ENCODE peak calls at places on chromosome 11, in four cellular contexts. I is psoas muscle, F is testis, E is body of pancreas. G is an unnamed sample.

GRCh38 chr11:96465537-96465936 is 75.7 kb downstream of the JRKL start:
- DNase-seq in I (no peak), E (no peak), F (no peak), G (no peak)

GRCh38 chr11:32427935-32428664 is 7.2 kb downstream of the WT1 start:
- DNase-seq in I (no peak), E (no peak), F (no peak), G (peak; percentile 80)

GRCh38 chr11:35588627-35589026 is 29.6 kb upstream of the FJX1 start:
- DNase-seq in I (no peak), E (no peak), F (no peak), G (no peak)

GRCh38 chr11:69729252-69729651 is 25.4 kb upstream of the FGF19 start:
- DNase-seq in E (no peak), I (no peak), F (no peak), G (peak; percentile 43)

GRCh38 chr11:42646959-42647358 is 664.8 kb upstream of the API5 start:
- DNase-seq in F (no peak), I (no peak), E (no peak), G (no peak)

GRCh38 chr11:47466201-47466600 is 17.3 kb upstream of the RAPSN start:
- DNase-seq in I (no peak), F (no peak), E (no peak), G (no peak)

GRCh38 chr11:65448074-65448417 is 25.4 kb downstream of the NEAT1 start:
- DNase-seq in F (no peak), E (no peak), I (no peak), G (no peak)

GRCh38 chr11:93492464-93493251 is 50.5 kb downstream of the SMCO4 start:
- DNase-seq in E (no peak), F (no peak), I (no peak), G (no peak)

GRCh38 chr11:44899959-44900358 is 50.7 kb downstream of the TP53I11 start:
- DNase-seq in E (no peak), F (peak; percentile 81), I (no peak), G (peak; percentile 90)

GRCh38 chr11:69635210-69635609 is 5.7 kb upstream of the CCND1 start:
- DNase-seq in E (no peak), F (no peak), I (no peak), G (peak; percentile 33)

GRCh38 chr11:128116447-128117240 is 470.7 kb downstream of the ETS1 start:
- DNase-seq in E (no peak), F (no peak), I (no peak), G (no peak)

GRCh38 chr11:17730137-17730536 is 4.4 kb upstream of the KCNC1 start:
- DNase-seq in I (no peak), F (no peak), E (no peak), G (no peak)

GRCh38 chr11:1055990-1056771 is 18.5 kb upstream of the MUC2 start:
- DNase-seq in I (peak; percentile 14), F (no peak), E (no peak), G (peak; percentile 38)

GRCh38 chr11:20022363-20023081 is 137.8 kb downstream of the DBX1 start:
- DNase-seq in E (peak; percentile 33), I (no peak), F (no peak), G (peak; percentile 91)

GRCh38 chr11:8253566-8253965 is 10.1 kb downstream of the LMO1 start:
- DNase-seq in E (no peak), I (no peak), F (no peak), G (no peak)

GRCh38 chr11:130162733-130163132 is 3.2 kb downstream of the ST14 start:
- DNase-seq in F (no peak), E (no peak), I (no peak), G (no peak)

GRCh38 chr11:76550781-76551180 is 106.0 kb downstream of the EMSY start:
- DNase-seq in I (no peak), E (no peak), F (no peak), G (no peak)

GRCh38 chr11:34855754-34856095 is 60.5 kb downstream of the APIP start:
- DNase-seq in E (no peak), F (no peak), I (no peak), G (peak; percentile 22)

GRCh38 chr11:35590412-35590811 is 27.8 kb upstream of the FJX1 start:
- DNase-seq in E (no peak), F (no peak), I (no peak), G (no peak)

GRCh38 chr11:61853698-61854169 is 25.6 kb downstream of the FADS2 start:
- DNase-seq in I (no peak), F (peak; percentile 79), E (no peak), G (no peak)

GRCh38 chr11:107744736-107745135 is 32.9 kb upstream of the SLN start:
- DNase-seq in E (no peak), F (no peak), I (no peak), G (no peak)

DNA sequence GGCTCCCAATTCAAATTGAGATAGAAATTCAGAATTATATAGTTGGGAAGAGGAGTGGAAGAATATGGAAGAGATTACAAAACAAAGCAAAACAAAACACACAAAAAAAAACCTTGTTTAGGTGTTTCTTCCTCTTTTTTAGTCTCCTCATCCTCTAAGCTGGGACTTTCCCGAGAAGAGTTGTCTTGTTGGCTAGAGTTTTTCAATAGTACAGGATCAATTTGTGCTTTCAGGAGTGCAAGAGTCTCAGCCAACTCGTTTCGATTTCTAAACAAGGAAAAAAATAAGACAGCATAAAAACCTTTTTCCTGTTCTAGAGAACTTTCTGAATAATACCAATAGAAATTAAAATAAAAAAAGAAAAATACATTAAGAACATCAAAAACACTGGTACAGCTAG is 87.8 kb upstream of the CLNS1A start:
- DNase-seq in E (no peak), I (no peak), F (no peak), G (no peak)
- H3K27ac ChIP-seq in E (no peak overlapping the region), I (no peak overlapping the region), F (no peak overlapping the region), G (no peak overlapping the region)

DNA sequence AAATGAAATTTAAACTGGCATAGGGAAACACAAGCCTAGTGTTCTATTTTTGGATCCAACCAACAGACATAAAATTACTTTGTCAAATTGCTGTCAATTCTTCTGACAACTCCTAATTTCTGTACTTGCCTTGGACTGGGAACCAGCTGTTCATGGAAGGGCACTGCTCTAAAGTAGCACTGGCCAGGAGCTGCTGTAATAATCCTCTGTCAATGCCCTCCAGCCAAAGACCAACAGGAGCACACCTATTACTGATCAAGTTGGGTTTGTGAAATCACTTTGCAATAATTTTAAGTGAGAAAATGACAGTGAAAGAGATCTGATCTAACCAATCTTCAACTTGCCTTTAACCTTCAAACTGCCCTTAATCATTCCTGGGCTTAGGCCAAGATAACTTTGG is 18.9 kb upstream of the TMEM123 start:
- DNase-seq in E (no peak), F (no peak), I (no peak), G (no peak)
- H3K4me1 ChIP-seq in E (peaks cover 38% of the 10 kb centered on the region), F (peaks cover 3% of the 10 kb centered on the region), I (no peaks in the 10 kb centered on the region), G (peaks cover 27% of the 10 kb centered on the region)

DNA sequence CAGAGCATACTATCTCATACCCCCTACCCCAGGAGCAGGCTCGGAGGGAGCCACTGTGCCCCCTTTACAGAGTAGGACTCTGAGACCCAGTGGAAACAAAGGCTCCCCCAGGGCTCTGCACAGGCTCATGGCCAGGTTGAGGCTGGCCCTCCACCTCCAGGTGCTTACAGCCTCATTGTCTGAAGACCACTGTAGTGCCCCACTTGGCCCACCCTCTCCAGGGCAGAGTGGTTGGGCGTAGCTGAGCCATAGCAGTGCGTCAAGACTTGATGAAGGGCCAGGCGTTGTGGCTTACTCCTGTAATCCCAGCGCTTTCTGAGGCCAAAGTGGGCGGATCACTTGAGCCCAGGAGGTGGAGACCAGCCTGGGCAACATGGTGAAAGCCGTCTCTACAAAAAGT is 1.7 kb downstream of the ANKRD13D start:
- DNase-seq in F (no peak), E (no peak), I (peak; percentile 66), G (no peak)
- H3K27ac ChIP-seq in F (no peak overlapping the region), E (no peak overlapping the region), I (no peak overlapping the region), G (no peak overlapping the region)

GRCh38 chr11:59766542-59766941 is 11.4 kb downstream of the STX3 start:
- DNase-seq in F (no peak), I (no peak), E (peak; percentile 34), G (no peak)

GRCh38 chr11:59769086-59769485 is 13.9 kb downstream of the STX3 start:
- DNase-seq in F (no peak), I (no peak), E (no peak), G (no peak)

GRCh38 chr11:59765068-59765770 is 10.0 kb downstream of the STX3 start:
- DNase-seq in I (no peak), E (no peak), F (no peak), G (no peak)

GRCh38 chr11:59769828-59770227 is 14.7 kb downstream of the STX3 start:
- DNase-seq in E (no peak), I (no peak), F (no peak), G (no peak)

DNA sequence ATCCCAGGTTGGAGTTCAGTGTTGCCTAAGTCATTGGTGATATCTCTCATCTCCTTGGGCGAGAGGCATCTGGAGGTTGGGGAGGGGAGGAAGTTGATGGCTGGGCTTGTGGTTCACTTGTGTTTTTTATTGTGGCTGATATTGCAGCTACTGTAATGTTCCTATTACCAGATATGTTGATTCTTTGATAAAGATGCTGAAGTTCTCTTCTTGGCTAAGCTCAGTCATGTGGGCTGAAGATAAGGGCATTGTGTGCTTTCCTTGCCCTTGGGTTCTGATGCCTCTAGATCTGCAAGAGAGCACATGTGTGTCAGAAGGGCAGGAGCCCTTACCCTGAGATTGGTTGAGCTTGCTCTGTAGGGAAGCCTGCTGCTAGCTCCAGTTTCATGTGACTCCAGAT is 12.0 kb downstream of the STX3 start:
- DNase-seq in F (no peak), E (no peak), I (no peak), G (no peak)
- H3K4me1 ChIP-seq in F (peaks cover 18% of the 10 kb centered on the region), E (peaks cover 41% of the 10 kb centered on the region), I (peaks cover 5% of the 10 kb centered on the region), G (peaks cover 14% of the 10 kb centered on the region)

DNA sequence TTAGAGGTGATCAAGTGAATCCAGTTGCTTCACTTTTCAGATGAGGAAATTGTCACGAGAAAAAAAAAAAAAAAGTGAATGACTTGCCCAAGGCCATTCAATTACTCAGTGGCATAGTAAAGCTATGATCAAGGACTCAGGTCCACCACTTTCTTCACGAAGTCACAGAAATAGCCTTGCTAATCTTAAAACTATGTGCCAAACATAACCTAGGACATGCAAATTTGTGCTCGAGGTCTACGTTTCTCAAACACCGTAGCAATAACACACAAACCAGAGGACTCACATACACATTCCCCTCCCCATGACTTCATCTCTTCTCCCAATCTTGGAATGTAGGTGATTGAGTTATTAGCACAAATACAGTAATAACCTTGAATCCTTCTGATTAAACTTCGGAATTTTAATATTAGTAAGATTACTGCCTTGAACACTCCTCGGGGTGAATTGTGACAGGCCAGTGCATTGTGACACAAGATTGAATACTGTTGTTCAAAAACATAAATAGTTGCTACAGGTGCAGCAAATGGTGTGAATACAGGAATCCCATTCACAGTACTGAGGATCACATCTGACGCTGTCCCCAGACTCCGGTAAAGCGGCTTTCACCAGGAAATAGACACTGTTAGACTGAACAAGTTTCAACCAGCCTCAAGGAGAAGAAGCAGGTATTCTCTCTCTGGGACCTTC is 3.8 kb downstream of the LGR4 start:
- DNase-seq in F (no peak), I (no peak), E (peak; percentile 47), G (no peak)
- H3K27ac ChIP-seq in F (peak overlapping the region; percentile 55), I (no peak overlapping the region), E (peak overlapping the region; percentile 99), G (no peak overlapping the region)

DNA sequence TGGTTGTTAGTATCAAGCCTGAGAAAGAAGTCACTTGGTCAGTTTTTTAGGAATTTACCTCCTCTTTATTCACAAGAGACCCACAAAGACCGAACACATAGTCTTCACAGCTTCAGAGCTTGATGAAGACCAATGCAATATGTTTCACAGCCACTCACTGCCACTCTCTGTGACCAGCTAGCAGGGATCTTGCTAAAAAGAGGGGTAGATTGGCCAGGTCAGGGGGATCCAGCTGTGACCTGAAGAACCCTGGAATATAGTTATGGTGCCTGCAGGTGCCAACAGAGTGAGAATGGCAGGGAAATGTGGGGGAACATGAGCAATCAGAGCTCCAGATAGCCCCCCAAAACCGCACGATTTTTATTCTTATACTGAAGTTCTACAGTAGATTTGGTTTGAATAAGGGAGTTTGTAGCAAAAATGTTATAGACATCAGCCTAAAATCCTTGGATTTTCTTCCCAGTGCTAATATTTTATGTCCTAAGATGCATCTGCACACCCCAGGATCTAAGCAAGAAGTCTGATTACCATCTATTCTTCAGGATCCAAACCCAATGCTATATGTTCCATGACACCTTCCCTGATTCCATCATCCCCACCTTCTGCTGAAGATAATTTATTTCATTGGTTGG is 8.7 kb downstream of the POU2AF1 start:
- DNase-seq in F (no peak), I (no peak), E (no peak), G (no peak)
- H3K4me1 ChIP-seq in F (no peaks in the 10 kb centered on the region), I (no peaks in the 10 kb centered on the region), E (peaks cover 56% of the 10 kb centered on the region), G (no peaks in the 10 kb centered on the region)